ENCODE peak calls at places on chromosomes 4 and X, in five cellular contexts. One of them, this sample, is unnamed.

GRCh38 chr4:152014280-152014679 is 253.5 kb upstream of the GATB start:
- DNase-seq in OCI-LY7: no peak
- DNase-seq in kidney: no peak
- DNase-seq in heart left ventricle: no peak
- DNase-seq in Panc1: no peak
- DNase-seq in this sample: no peak

GRCh38 chr4:28686618-28687017 is 1826.0 kb downstream of the STIM2 start:
- DNase-seq in OCI-LY7: peak; percentile 24
- DNase-seq in kidney: no peak
- DNase-seq in heart left ventricle: no peak
- DNase-seq in Panc1: peak; percentile 2
- DNase-seq in this sample: peak; percentile 9

GRCh38 chrX:78527263-78527662 is 131.9 kb downstream of the RTL3 start:
- DNase-seq in OCI-LY7: no peak
- DNase-seq in kidney: no peak
- DNase-seq in heart left ventricle: no peak
- DNase-seq in Panc1: no peak
- DNase-seq in this sample: no peak

GRCh38 chr4:140595065-140595464 is 26.3 kb upstream of the UCP1 start:
- DNase-seq in OCI-LY7: peak; percentile 73
- DNase-seq in kidney: no peak
- DNase-seq in heart left ventricle: no peak
- DNase-seq in Panc1: no peak
- DNase-seq in this sample: no peak

GRCh38 chr4:101950258-101950979 is 159.9 kb downstream of the BANK1 start:
- DNase-seq in OCI-LY7: no peak
- DNase-seq in kidney: no peak
- DNase-seq in heart left ventricle: no peak
- DNase-seq in Panc1: no peak
- DNase-seq in this sample: no peak

GRCh38 chr4:108492816-108493595 is 127.4 kb upstream of the RPL34 start:
- DNase-seq in OCI-LY7: peak; percentile 39
- DNase-seq in kidney: peak; percentile 36
- DNase-seq in heart left ventricle: no peak
- DNase-seq in Panc1: no peak
- DNase-seq in this sample: no peak

GRCh38 chr4:71380721-71381120 is 41.9 kb downstream of the SLC4A4 start:
- DNase-seq in OCI-LY7: no peak
- DNase-seq in kidney: no peak
- DNase-seq in heart left ventricle: no peak
- DNase-seq in Panc1: no peak
- DNase-seq in this sample: no peak

GRCh38 chrX:148457279-148457678 is 43.1 kb upstream of the AFF2 start:
- DNase-seq in OCI-LY7: no peak
- DNase-seq in kidney: no peak
- DNase-seq in heart left ventricle: no peak
- DNase-seq in Panc1: no peak
- DNase-seq in this sample: no peak

GRCh38 chr4:8736083-8736825 is 135.4 kb downstream of the HMX1 start:
- DNase-seq in OCI-LY7: no peak
- DNase-seq in kidney: no peak
- DNase-seq in heart left ventricle: no peak
- DNase-seq in Panc1: no peak
- DNase-seq in this sample: no peak

GRCh38 chr4:154779362-154779947 is 1.6 kb upstream of the RBM46 start:
- DNase-seq in OCI-LY7: peak; percentile 1
- DNase-seq in kidney: no peak
- DNase-seq in heart left ventricle: no peak
- DNase-seq in Panc1: no peak
- DNase-seq in this sample: no peak

GRCh38 chr4:61522312-61522711 is 322.2 kb downstream of the ADGRL3 start:
- DNase-seq in OCI-LY7: no peak
- DNase-seq in kidney: no peak
- DNase-seq in heart left ventricle: no peak
- DNase-seq in Panc1: no peak
- DNase-seq in this sample: no peak

GRCh38 chrX:20067709-20068315 is 48.9 kb downstream of the MAP7D2 start:
- DNase-seq in OCI-LY7: no peak
- DNase-seq in kidney: peak; percentile 90
- DNase-seq in heart left ventricle: peak; percentile 59
- DNase-seq in Panc1: peak; percentile 18
- DNase-seq in this sample: peak; percentile 55

GRCh38 chrX:22134681-22135080 is 102.6 kb downstream of the PHEX start:
- DNase-seq in OCI-LY7: no peak
- DNase-seq in kidney: no peak
- DNase-seq in heart left ventricle: no peak
- DNase-seq in Panc1: no peak
- DNase-seq in this sample: no peak

GRCh38 chr4:42167709-42168108 is 15.3 kb upstream of the BEND4 start:
- DNase-seq in OCI-LY7: no peak
- DNase-seq in kidney: no peak
- DNase-seq in heart left ventricle: no peak
- DNase-seq in Panc1: no peak
- DNase-seq in this sample: no peak

GRCh38 chrX:100874240-100874798 is at the start of gene NOX1:
- DNase-seq in OCI-LY7: no peak
- DNase-seq in kidney: no peak
- DNase-seq in heart left ventricle: no peak
- DNase-seq in Panc1: no peak
- DNase-seq in this sample: no peak

GRCh38 chrX:134782796-134783195 is 124.5 kb upstream of the PLAC1 start:
- DNase-seq in OCI-LY7: peak; percentile 9
- DNase-seq in kidney: no peak
- DNase-seq in heart left ventricle: no peak
- DNase-seq in Panc1: no peak
- DNase-seq in this sample: no peak

GRCh38 chr4:79650794-79651431 is 242.9 kb upstream of the GK2 start:
- DNase-seq in OCI-LY7: no peak
- DNase-seq in kidney: no peak
- DNase-seq in heart left ventricle: no peak
- DNase-seq in Panc1: no peak
- DNase-seq in this sample: no peak

GRCh38 chr4:118344801-118345200 is 8.0 kb downstream of the PRSS12 start:
- DNase-seq in OCI-LY7: no peak
- DNase-seq in kidney: no peak
- DNase-seq in heart left ventricle: no peak
- DNase-seq in Panc1: no peak
- DNase-seq in this sample: no peak

GRCh38 chr4:48949086-48949485 is 37.0 kb upstream of the CWH43 start:
- DNase-seq in OCI-LY7: no peak
- DNase-seq in kidney: no peak
- DNase-seq in heart left ventricle: no peak
- DNase-seq in Panc1: no peak
- DNase-seq in this sample: no peak

GRCh38 chr4:150136481-150136880 is 58.2 kb downstream of the DCLK2 start:
- DNase-seq in OCI-LY7: no peak
- DNase-seq in kidney: no peak
- DNase-seq in heart left ventricle: no peak
- DNase-seq in Panc1: no peak
- DNase-seq in this sample: no peak

GRCh38 chr4:15868065-15868464 is 70.5 kb downstream of the FGFBP1 start:
- DNase-seq in OCI-LY7: no peak
- DNase-seq in kidney: no peak
- DNase-seq in heart left ventricle: no peak
- DNase-seq in Panc1: no peak
- DNase-seq in this sample: no peak

GRCh38 chr4:53346920-53347852 is 18.7 kb downstream of the SCFD2 start:
- DNase-seq in OCI-LY7: no peak
- DNase-seq in kidney: no peak
- DNase-seq in heart left ventricle: peak; percentile 25
- DNase-seq in Panc1: no peak
- DNase-seq in this sample: peak; percentile 32

GRCh38 chr4:174036111-174036510 is 247.4 kb downstream of the FBXO8 start:
- DNase-seq in OCI-LY7: no peak
- DNase-seq in kidney: no peak
- DNase-seq in heart left ventricle: no peak
- DNase-seq in Panc1: no peak
- DNase-seq in this sample: no peak

GRCh38 chrX:132330156-132330729 is 111.0 kb upstream of the RAP2C start:
- DNase-seq in OCI-LY7: no peak
- DNase-seq in kidney: no peak
- DNase-seq in heart left ventricle: no peak
- DNase-seq in Panc1: no peak
- DNase-seq in this sample: no peak

DNA sequence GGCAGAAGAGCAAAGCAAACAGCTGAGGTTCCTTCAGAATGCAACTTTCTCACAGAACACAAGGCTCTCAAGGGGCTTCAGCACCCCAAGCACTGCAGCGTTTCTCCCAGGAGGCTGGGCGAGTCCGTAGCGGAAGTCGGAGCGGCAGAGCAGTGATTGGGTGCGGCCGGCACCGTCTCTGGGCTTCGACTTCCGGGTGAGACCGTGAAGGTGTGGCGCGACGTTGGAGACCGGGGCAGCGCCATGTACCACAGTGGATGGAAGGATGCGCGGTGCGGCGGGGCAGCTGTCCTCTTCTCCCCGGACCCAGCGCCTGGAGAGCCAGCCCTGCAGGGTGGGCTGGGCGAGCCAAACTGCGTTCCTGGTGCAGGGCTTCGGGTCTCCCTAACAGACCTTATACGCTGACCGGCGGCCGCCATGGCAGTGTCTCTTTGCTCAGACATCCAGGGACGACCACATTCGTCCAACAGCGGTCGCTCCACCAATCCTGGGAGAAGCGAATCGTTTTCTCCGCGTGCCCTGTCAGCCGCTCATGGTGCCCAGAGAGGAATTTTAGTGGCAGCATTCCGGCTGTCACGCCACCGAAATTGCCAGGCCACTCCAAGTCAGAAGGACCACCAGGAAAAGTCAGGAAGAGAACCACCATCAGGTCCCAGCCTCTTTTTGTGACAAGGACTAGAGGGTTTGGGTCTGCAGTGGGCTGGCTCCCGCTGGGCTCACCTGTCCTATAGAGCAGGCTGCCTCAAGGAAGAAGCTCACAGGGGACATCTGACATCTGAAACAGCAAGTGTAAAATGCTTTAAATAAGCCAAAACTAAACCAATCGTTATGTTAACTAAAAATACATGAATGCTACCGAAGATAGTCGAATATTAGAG is 20.5 kb downstream of the TRIM61 start:
- DNase-seq in OCI-LY7: peak; percentile 93
- DNase-seq in kidney: peak; percentile 90
- DNase-seq in heart left ventricle: peak; percentile 75
- DNase-seq in Panc1: peak; percentile 13
- DNase-seq in this sample: peak; percentile 54
- H3K27ac ChIP-seq in OCI-LY7: peak overlapping the region; percentile 56
- H3K27ac ChIP-seq in kidney: no peak overlapping the region
- H3K27ac ChIP-seq in heart left ventricle: peak overlapping the region; percentile 33
- H3K27ac ChIP-seq in Panc1: peak overlapping the region; percentile 81
- H3K27ac ChIP-seq in this sample: peak overlapping the region; percentile 36

DNA sequence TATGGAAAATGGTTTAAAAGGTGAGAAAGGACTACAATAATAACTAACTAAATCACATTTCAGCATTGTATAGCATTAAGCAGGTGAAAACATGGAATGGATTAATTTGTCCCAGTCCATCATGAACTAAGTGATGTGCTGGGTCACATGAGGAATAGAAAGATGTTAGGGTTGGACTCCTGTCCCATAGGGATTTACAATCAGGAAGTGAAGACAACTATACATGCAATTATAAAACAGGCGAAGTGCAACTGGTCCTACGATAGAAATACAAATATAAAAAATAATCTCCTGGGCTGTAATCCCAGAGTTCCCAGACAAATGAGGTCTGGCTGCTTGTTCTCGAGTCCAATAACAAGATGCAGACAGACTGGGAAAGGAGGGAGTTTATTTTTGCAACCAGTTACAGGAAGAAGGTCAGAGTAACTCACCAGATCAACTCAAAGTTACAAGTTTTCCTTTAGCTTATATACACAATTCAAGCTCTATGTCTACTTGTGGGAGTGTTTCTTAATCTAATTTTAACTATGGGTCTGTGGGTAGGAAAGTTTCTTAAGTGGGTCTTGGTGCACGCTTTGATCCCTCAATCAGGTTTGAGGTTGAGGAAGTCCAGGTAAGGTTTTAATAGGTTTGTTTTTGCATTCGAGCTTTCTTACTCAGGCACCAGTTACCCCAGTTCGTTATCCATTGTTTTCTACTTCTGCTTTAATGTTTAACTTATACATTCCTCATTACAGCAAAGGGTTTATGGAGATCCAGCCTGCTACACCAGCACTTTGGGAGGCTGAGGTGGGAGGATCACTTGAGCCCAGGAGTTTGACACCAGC is 50.1 kb downstream of the IGFBP7 start:
- DNase-seq in OCI-LY7: no peak
- DNase-seq in kidney: no peak
- DNase-seq in heart left ventricle: no peak
- DNase-seq in Panc1: no peak
- DNase-seq in this sample: no peak
- H3K4me1 ChIP-seq in OCI-LY7: no peaks in the 10 kb centered on the region
- H3K4me1 ChIP-seq in kidney: peaks cover 45% of the 10 kb centered on the region
- H3K4me1 ChIP-seq in heart left ventricle: peaks cover 90% of the 10 kb centered on the region
- H3K4me1 ChIP-seq in Panc1: no peaks in the 10 kb centered on the region
- H3K4me1 ChIP-seq in this sample: peaks cover 91% of the 10 kb centered on the region

DNA sequence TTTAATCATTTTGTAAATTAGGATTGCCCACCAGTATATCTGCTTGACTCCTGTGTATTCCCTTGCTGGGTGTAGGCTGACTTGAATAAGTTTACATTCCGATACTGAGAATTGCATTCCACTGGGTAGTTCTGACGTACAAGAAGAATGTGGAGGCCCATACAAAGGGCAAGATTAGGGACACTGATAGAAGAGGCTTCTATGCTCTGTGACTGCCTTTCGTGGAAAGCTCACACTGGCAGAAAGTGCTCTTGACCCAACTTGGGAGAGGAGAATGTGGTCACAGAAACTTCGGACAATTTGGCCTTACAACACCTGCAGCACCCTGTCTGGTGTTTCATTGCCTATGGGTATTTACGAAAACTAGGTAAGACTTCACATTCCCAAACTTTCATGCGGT is 126.3 kb downstream of the RAPGEF2 start:
- DNase-seq in OCI-LY7: no peak
- DNase-seq in kidney: no peak
- DNase-seq in heart left ventricle: no peak
- DNase-seq in Panc1: no peak
- DNase-seq in this sample: no peak
- H3K27ac ChIP-seq in OCI-LY7: no peak overlapping the region
- H3K27ac ChIP-seq in kidney: peak overlapping the region; percentile 75
- H3K27ac ChIP-seq in heart left ventricle: peak overlapping the region; percentile 77
- H3K27ac ChIP-seq in Panc1: no peak overlapping the region
- H3K27ac ChIP-seq in this sample: peak overlapping the region; percentile 46

DNA sequence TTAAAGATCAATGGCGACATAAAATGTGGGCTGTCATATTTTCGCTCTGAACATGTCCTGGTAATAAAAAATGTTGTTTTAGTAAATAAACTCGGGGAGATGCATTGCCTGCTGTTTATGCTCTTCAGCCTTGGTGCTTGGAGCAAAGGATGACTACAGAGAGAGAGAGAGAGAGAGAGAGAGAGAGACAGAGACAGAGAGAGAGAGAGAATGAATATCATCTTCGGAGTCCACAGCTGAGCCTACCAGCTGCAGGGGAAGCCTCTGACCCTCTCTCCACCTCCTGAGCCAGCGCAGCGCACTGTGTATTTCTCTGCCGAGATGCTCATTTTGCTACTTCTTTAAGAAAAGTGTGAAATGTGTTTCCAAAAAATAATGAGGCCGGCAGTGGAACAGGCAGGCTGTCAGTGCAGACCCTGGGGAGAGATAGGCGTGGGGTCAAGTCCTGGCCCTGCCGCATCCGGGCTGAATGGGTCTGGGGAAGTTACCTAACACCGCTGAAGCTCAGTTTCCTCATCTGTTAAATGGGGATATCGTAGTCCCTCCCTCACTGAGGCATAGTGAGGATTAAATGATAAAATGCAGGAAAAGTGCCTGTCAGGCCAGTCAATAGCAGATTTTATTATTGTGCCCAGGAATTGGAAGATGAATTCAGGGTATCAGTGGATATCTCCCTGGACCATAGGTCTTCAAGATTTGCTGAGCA is 58.5 kb upstream of the LGI2 start:
- DNase-seq in OCI-LY7: no peak
- DNase-seq in kidney: no peak
- DNase-seq in heart left ventricle: no peak
- DNase-seq in Panc1: no peak
- DNase-seq in this sample: no peak
- H3K4me1 ChIP-seq in OCI-LY7: no peaks in the 10 kb centered on the region
- H3K4me1 ChIP-seq in kidney: no peaks in the 10 kb centered on the region
- H3K4me1 ChIP-seq in heart left ventricle: peaks cover 41% of the 10 kb centered on the region
- H3K4me1 ChIP-seq in Panc1: no peaks in the 10 kb centered on the region
- H3K4me1 ChIP-seq in this sample: peaks cover 30% of the 10 kb centered on the region

This sample was measured in heart right ventricle.